ENCODE peak calls at places on chromosomes 13 and 19, in seven cellular contexts. One of them, this sample, is unnamed. For H3K27me3, the result is how much of the 10 kb centered on the place peaks cover.

GRCh38 chr19:3636962-3637361 is 10.4 kb upstream of the CACTIN start:
- DNase-seq in gastrocnemius medialis: no peak
- DNase-seq in thoracic aorta: no peak
- DNase-seq in H9: no peak
- DNase-seq in brain microvascular endothelial cell: no peak
- DNase-seq in AG04450: no peak
- DNase-seq in heart right ventricle: no peak
- DNase-seq in this sample: no peak

GRCh38 chr13:51357928-51358595 is 18.6 kb downstream of the SERPINE3 start:
- DNase-seq in gastrocnemius medialis: no peak
- DNase-seq in thoracic aorta: no peak
- DNase-seq in H9: no peak
- DNase-seq in brain microvascular endothelial cell: no peak
- DNase-seq in AG04450: no peak
- DNase-seq in heart right ventricle: no peak
- DNase-seq in this sample: no peak

GRCh38 chr13:98963917-98964316 is 13.9 kb downstream of the DOCK9 start:
- DNase-seq in gastrocnemius medialis: no peak
- DNase-seq in thoracic aorta: no peak
- DNase-seq in H9: no peak
- DNase-seq in brain microvascular endothelial cell: no peak
- DNase-seq in AG04450: no peak
- DNase-seq in heart right ventricle: no peak
- DNase-seq in this sample: no peak

GRCh38 chr13:84137292-84137691 is 255.0 kb upstream of the SLITRK1 start:
- DNase-seq in gastrocnemius medialis: no peak
- DNase-seq in thoracic aorta: no peak
- DNase-seq in H9: no peak
- DNase-seq in brain microvascular endothelial cell: peak
- DNase-seq in AG04450: no peak
- DNase-seq in heart right ventricle: no peak
- DNase-seq in this sample: no peak

GRCh38 chr19:12720851-12721655 is 2.7 kb downstream of the TNPO2 start:
- DNase-seq in gastrocnemius medialis: no peak
- DNase-seq in thoracic aorta: no peak
- DNase-seq in H9: no peak
- DNase-seq in brain microvascular endothelial cell: no peak
- DNase-seq in AG04450: no peak
- DNase-seq in heart right ventricle: no peak
- DNase-seq in this sample: no peak

GRCh38 chr19:30338878-30339623 is 33.1 kb upstream of the ZNF536 start:
- DNase-seq in gastrocnemius medialis: no peak
- DNase-seq in thoracic aorta: no peak
- DNase-seq in H9: no peak
- DNase-seq in brain microvascular endothelial cell: no peak
- DNase-seq in AG04450: no peak
- DNase-seq in heart right ventricle: no peak
- DNase-seq in this sample: no peak

GRCh38 chr13:112686987-112687386 is 2.9 kb upstream of the ATP11A start:
- DNase-seq in gastrocnemius medialis: no peak
- DNase-seq in thoracic aorta: no peak
- DNase-seq in H9: peak
- DNase-seq in brain microvascular endothelial cell: no peak
- DNase-seq in AG04450: no peak
- DNase-seq in heart right ventricle: no peak
- DNase-seq in this sample: peak

GRCh38 chr19:16374436-16374835 is 49.8 kb downstream of the KLF2 start:
- DNase-seq in gastrocnemius medialis: no peak
- DNase-seq in thoracic aorta: no peak
- DNase-seq in H9: no peak
- DNase-seq in brain microvascular endothelial cell: no peak
- DNase-seq in AG04450: no peak
- DNase-seq in heart right ventricle: no peak
- DNase-seq in this sample: no peak

GRCh38 chr13:44934724-44935123 is 54.5 kb downstream of the NUFIP1 start:
- DNase-seq in gastrocnemius medialis: no peak
- DNase-seq in thoracic aorta: no peak
- DNase-seq in H9: no peak
- DNase-seq in brain microvascular endothelial cell: no peak
- DNase-seq in AG04450: no peak
- DNase-seq in heart right ventricle: no peak
- DNase-seq in this sample: no peak

GRCh38 chr19:55484571-55485438 is at the start of gene NAT14:
- DNase-seq in gastrocnemius medialis: no peak
- DNase-seq in thoracic aorta: no peak
- DNase-seq in H9: peak
- DNase-seq in brain microvascular endothelial cell: no peak
- DNase-seq in AG04450: no peak
- DNase-seq in heart right ventricle: peak
- DNase-seq in this sample: no peak

GRCh38 chr13:113981201-113981605 is 7.3 kb upstream of the C13orf46 start:
- DNase-seq in gastrocnemius medialis: peak
- DNase-seq in thoracic aorta: peak
- DNase-seq in H9: no peak
- DNase-seq in brain microvascular endothelial cell: no peak
- DNase-seq in AG04450: no peak
- DNase-seq in heart right ventricle: no peak
- DNase-seq in this sample: no peak

GRCh38 chr13:48448285-48448962 is 35.5 kb upstream of the LPAR6 start:
- DNase-seq in gastrocnemius medialis: no peak
- DNase-seq in thoracic aorta: no peak
- DNase-seq in H9: no peak
- DNase-seq in brain microvascular endothelial cell: no peak
- DNase-seq in AG04450: no peak
- DNase-seq in heart right ventricle: no peak
- DNase-seq in this sample: no peak

GRCh38 chr19:45340232-45340898 is at the start of gene KLC3:
- DNase-seq in gastrocnemius medialis: no peak
- DNase-seq in thoracic aorta: no peak
- DNase-seq in H9: peak
- DNase-seq in brain microvascular endothelial cell: no peak
- DNase-seq in AG04450: no peak
- DNase-seq in heart right ventricle: no peak
- DNase-seq in this sample: no peak

GRCh38 chr13:49681837-49682236 is 9.4 kb downstream of the EBPL start:
- DNase-seq in gastrocnemius medialis: no peak
- DNase-seq in thoracic aorta: no peak
- DNase-seq in H9: no peak
- DNase-seq in brain microvascular endothelial cell: peak
- DNase-seq in AG04450: no peak
- DNase-seq in heart right ventricle: no peak
- DNase-seq in this sample: peak

GRCh38 chr13:28340272-28340793 is 154.6 kb downstream of the FLT1 start:
- DNase-seq in gastrocnemius medialis: no peak
- DNase-seq in thoracic aorta: no peak
- DNase-seq in H9: no peak
- DNase-seq in brain microvascular endothelial cell: peak
- DNase-seq in AG04450: no peak
- DNase-seq in heart right ventricle: no peak
- DNase-seq in this sample: no peak

DNA sequence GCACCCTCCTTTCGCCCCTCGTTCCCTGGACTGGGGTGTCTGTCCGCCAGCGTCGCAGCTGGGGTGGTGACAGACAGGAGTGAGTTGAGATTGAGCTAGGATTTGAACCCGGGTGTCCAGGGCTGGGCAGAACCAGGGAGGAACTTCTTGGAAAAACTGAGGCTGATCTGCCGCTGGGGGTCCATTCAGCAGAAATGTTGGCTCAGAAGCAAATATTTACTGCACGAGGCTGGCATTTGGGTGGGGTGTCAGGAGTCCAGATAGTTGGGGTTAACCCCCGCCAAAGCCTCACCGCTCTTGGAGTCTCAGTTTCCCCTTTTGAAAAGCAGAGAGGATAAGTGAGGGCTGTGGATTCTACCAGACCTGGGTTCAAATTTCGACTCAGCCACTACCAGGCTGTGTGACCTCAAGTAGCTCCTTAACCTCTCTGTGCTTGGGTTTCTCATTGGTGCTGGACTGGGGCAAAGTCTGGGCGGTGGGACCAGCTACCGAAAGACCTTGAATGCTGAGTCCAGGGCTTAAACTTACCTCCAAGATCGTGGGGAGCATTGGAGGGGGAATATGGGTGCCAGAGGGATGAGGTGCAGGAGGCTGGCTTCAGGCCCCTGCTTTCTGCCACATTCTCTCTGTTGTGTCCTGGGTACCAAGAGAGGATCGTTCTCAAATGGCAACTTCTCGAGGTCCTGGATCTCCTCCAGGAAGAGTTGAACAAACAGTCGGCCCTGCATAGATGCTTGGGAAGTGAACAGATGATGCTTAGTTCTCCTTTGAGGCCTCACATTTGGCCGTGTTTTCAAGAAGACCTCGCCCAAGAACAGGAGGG is 21.1 kb downstream of the MAST3 start:
- DNase-seq in gastrocnemius medialis: no peak
- DNase-seq in thoracic aorta: no peak
- DNase-seq in H9: no peak
- DNase-seq in brain microvascular endothelial cell: no peak
- DNase-seq in AG04450: no peak
- DNase-seq in heart right ventricle: no peak
- DNase-seq in this sample: no peak
- H3K27ac ChIP-seq in gastrocnemius medialis: peak
- H3K27ac ChIP-seq in thoracic aorta: peak
- H3K27ac ChIP-seq in H9: no peak
- H3K27ac ChIP-seq in brain microvascular endothelial cell: no peak
- H3K27ac ChIP-seq in AG04450: no peak
- H3K27ac ChIP-seq in heart right ventricle: peak
- H3K27ac ChIP-seq in this sample: peak

GRCh38 chr19:41753936-41754529 is 1.3 kb upstream of the CEACAM6 start:
- DNase-seq in gastrocnemius medialis: no peak
- DNase-seq in thoracic aorta: no peak
- DNase-seq in H9: peak
- DNase-seq in brain microvascular endothelial cell: peak
- DNase-seq in AG04450: no peak
- DNase-seq in heart right ventricle: peak
- DNase-seq in this sample: no peak

GRCh38 chr19:41753159-41753558 is 2.2 kb upstream of the CEACAM6 start:
- DNase-seq in gastrocnemius medialis: no peak
- DNase-seq in thoracic aorta: no peak
- DNase-seq in H9: peak
- DNase-seq in brain microvascular endothelial cell: peak
- DNase-seq in AG04450: no peak
- DNase-seq in heart right ventricle: no peak
- DNase-seq in this sample: no peak

GRCh38 chr19:41755328-41755913 is at the start of gene CEACAM6:
- DNase-seq in gastrocnemius medialis: no peak
- DNase-seq in thoracic aorta: no peak
- DNase-seq in H9: peak
- DNase-seq in brain microvascular endothelial cell: no peak
- DNase-seq in AG04450: no peak
- DNase-seq in heart right ventricle: no peak
- DNase-seq in this sample: no peak

GRCh38 chr19:41758846-41759245 is 3.5 kb downstream of the CEACAM6 start:
- DNase-seq in gastrocnemius medialis: no peak
- DNase-seq in thoracic aorta: no peak
- DNase-seq in H9: no peak
- DNase-seq in brain microvascular endothelial cell: no peak
- DNase-seq in AG04450: no peak
- DNase-seq in heart right ventricle: no peak
- DNase-seq in this sample: no peak

GRCh38 chr19:41754596-41754995 is 734 bp upstream of the CEACAM6 start:
- DNase-seq in gastrocnemius medialis: no peak
- DNase-seq in thoracic aorta: no peak
- DNase-seq in H9: no peak
- DNase-seq in brain microvascular endothelial cell: no peak
- DNase-seq in AG04450: no peak
- DNase-seq in heart right ventricle: no peak
- DNase-seq in this sample: no peak
- H3K27me3 ChIP-seq in gastrocnemius medialis: under half
- H3K27me3 ChIP-seq in thoracic aorta: under half
- H3K27me3 ChIP-seq in H9: under half
- H3K27me3 ChIP-seq in brain microvascular endothelial cell: under half
- H3K27me3 ChIP-seq in AG04450: under half
- H3K27me3 ChIP-seq in heart right ventricle: under half
- H3K27me3 ChIP-seq in this sample: under half

GRCh38 chr19:10334340-10335148 is 1.2 kb upstream of the RAVER1 start:
- DNase-seq in gastrocnemius medialis: peak
- DNase-seq in thoracic aorta: peak
- DNase-seq in H9: peak
- DNase-seq in brain microvascular endothelial cell: peak
- DNase-seq in AG04450: peak
- DNase-seq in heart right ventricle: peak
- DNase-seq in this sample: peak
- TF ChIP-seq CTCF in gastrocnemius medialis: no peak
- TF ChIP-seq CTCF in thoracic aorta: peak
- TF ChIP-seq CTCF in H9: no peak
- TF ChIP-seq CTCF in brain microvascular endothelial cell: peak
- TF ChIP-seq CTCF in AG04450: peak
- TF ChIP-seq CTCF in heart right ventricle: peak
- TF ChIP-seq CTCF in this sample: no peak

GRCh38 chr13:46012404-46012803 is 40.1 kb downstream of the ZC3H13 start:
- DNase-seq in gastrocnemius medialis: no peak
- DNase-seq in thoracic aorta: no peak
- DNase-seq in H9: no peak
- DNase-seq in brain microvascular endothelial cell: no peak
- DNase-seq in AG04450: no peak
- DNase-seq in heart right ventricle: no peak
- DNase-seq in this sample: no peak

GRCh38 chr13:46010148-46010547 is 42.4 kb downstream of the ZC3H13 start:
- DNase-seq in gastrocnemius medialis: no peak
- DNase-seq in thoracic aorta: no peak
- DNase-seq in H9: no peak
- DNase-seq in brain microvascular endothelial cell: no peak
- DNase-seq in AG04450: no peak
- DNase-seq in heart right ventricle: no peak
- DNase-seq in this sample: no peak

GRCh38 chr13:46006688-46007452 is 45.7 kb downstream of the ZC3H13 start:
- DNase-seq in gastrocnemius medialis: no peak
- DNase-seq in thoracic aorta: no peak
- DNase-seq in H9: no peak
- DNase-seq in brain microvascular endothelial cell: no peak
- DNase-seq in AG04450: no peak
- DNase-seq in heart right ventricle: no peak
- DNase-seq in this sample: no peak

GRCh38 chr13:46008631-46009030 is 43.9 kb downstream of the ZC3H13 start:
- DNase-seq in gastrocnemius medialis: no peak
- DNase-seq in thoracic aorta: no peak
- DNase-seq in H9: no peak
- DNase-seq in brain microvascular endothelial cell: no peak
- DNase-seq in AG04450: no peak
- DNase-seq in heart right ventricle: no peak
- DNase-seq in this sample: no peak
- H3K27ac ChIP-seq in gastrocnemius medialis: no peak
- H3K27ac ChIP-seq in thoracic aorta: no peak
- H3K27ac ChIP-seq in H9: no peak
- H3K27ac ChIP-seq in brain microvascular endothelial cell: no peak
- H3K27ac ChIP-seq in AG04450: no peak
- H3K27ac ChIP-seq in heart right ventricle: no peak
- H3K27ac ChIP-seq in this sample: no peak

This sample was measured in right atrium auricular region.